ENCODE peak calls at places on chromosome 22, in seven cellular contexts. N is HCT116, G is A549, E is fibroblast of mammary gland, A is heart left ventricle, K is adrenal gland, H is upper lobe of right lung. Q is an unnamed sample.

GRCh38 chr22:17952273-17952801 is 72.0 kb downstream of the MICAL3 start:
- DNase-seq in N (no peak), G (no peak), E (no peak), A (no peak), K (no peak), H (no peak), Q (no peak)

GRCh38 chr22:49408102-49408836 is 419.4 kb downstream of the BRD1 start:
- DNase-seq in N (no peak), G (no peak), E (no peak), A (no peak), K (no peak), H (no peak), Q (no peak)

GRCh38 chr22:39381009-39381755 is 18.4 kb upstream of the TAB1 start:
- DNase-seq in N (no peak), G (no peak), E (no peak), A (no peak), K (no peak), H (no peak), Q (no peak)

GRCh38 chr22:27434898-27435297 is 366.7 kb downstream of the MN1 start:
- DNase-seq in N (no peak), G (no peak), E (no peak), A (peak), K (no peak), H (no peak), Q (no peak)

GRCh38 chr22:49966041-49966715 is 5.6 kb downstream of the PIM3 start:
- DNase-seq in N (no peak), G (no peak), E (no peak), A (peak), K (no peak), H (peak), Q (no peak)

GRCh38 chr22:50010676-50011446 is 1.7 kb downstream of the IL17REL start:
- DNase-seq in N (no peak), G (no peak), E (no peak), A (no peak), K (no peak), H (peak), Q (no peak)

GRCh38 chr22:20107951-20108756 is 7.8 kb upstream of the RANBP1 start:
- DNase-seq in N (no peak), G (no peak), E (no peak), A (peak), K (no peak), H (no peak), Q (no peak)

GRCh38 chr22:20084547-20085413 is 4.7 kb downstream of the DGCR8 start:
- DNase-seq in N (no peak), G (peak), E (peak), A (peak), K (peak), H (no peak), Q (no peak)

GRCh38 chr22:30028731-30029130 is 51.5 kb upstream of the HORMAD2 start:
- DNase-seq in N (no peak), G (no peak), E (no peak), A (no peak), K (no peak), H (no peak), Q (no peak)

GRCh38 chr22:30026751-30027150 is 53.5 kb upstream of the HORMAD2 start:
- DNase-seq in N (no peak), G (no peak), E (no peak), A (no peak), K (no peak), H (no peak), Q (no peak)

GRCh38 chr22:30027791-30028190 is 52.5 kb upstream of the HORMAD2 start:
- DNase-seq in N (no peak), G (no peak), E (no peak), A (no peak), K (peak), H (no peak), Q (no peak)

GRCh38 chr22:30025187-30025586 is 55.1 kb upstream of the HORMAD2 start:
- DNase-seq in N (no peak), G (no peak), E (no peak), A (no peak), K (no peak), H (no peak), Q (no peak)

GRCh38 chr22:30027169-30027568 is 53.1 kb upstream of the HORMAD2 start:
- DNase-seq in N (peak), G (no peak), E (no peak), A (no peak), K (no peak), H (no peak), Q (no peak)
- H3K4me3 ChIP-seq in N (no peak), G (no peak), E (no peak), A (no peak), K (no peak), H (no peak), Q (no peak)

DNA sequence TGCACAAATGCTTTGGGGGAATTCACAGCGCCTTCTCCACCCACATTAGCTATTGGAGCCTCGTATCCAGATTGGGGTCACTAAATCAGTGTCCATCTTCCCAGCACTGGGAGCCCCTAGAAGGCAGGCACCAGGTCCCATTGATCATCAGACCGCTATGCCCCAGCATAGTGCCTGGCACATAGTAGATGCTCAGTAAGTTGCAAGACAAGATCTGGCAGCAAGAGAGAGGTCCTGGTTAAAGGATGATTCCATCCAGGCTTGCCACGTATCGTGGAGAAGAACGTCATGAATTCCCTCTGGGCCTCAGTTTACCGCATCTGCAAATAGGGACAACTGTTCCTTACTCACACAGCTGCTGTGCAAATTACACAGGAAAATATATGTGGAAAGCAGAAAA is 1.7 kb downstream of the TMEM184B start:
- DNase-seq in N (no peak), G (no peak), E (no peak), A (no peak), K (no peak), H (no peak), Q (no peak)
- H3K4me3 ChIP-seq in N (peak), G (no peak), E (no peak), A (peak), K (no peak), H (peak), Q (no peak)

GRCh38 chr22:23513705-23514104 is 66.4 kb downstream of the IGLL1 start:
- DNase-seq in N (no peak), G (no peak), E (no peak), A (no peak), K (no peak), H (no peak), Q (no peak)
- H3K4me3 ChIP-seq in N (no peak), G (no peak), E (no peak), A (no peak), K (no peak), H (no peak), Q (no peak)

GRCh38 chr22:46012881-46013281 is 35.9 kb upstream of the WNT7B start:
- DNase-seq in N (no peak), G (no peak), E (no peak), A (peak), K (no peak), H (peak), Q (no peak)
- H3K4me3 ChIP-seq in N (peak), G (no peak), E (no peak), A (no peak), K (no peak), H (peak), Q (no peak)

GRCh38 chr22:40685406-40685805 is 6.1 kb downstream of the MCHR1 start:
- DNase-seq in N (no peak), G (no peak), E (no peak), A (no peak), K (no peak), H (no peak), Q (no peak)
- H3K4me3 ChIP-seq in N (no peak), G (no peak), E (no peak), A (no peak), K (no peak), H (no peak), Q (no peak)

GRCh38 chr22:38029370-38029769 is 27.8 kb upstream of the PICK1 start:
- DNase-seq in N (no peak), G (no peak), E (no peak), A (no peak), K (no peak), H (no peak), Q (no peak)

GRCh38 chr22:38025514-38025913 is 31.7 kb upstream of the PICK1 start:
- DNase-seq in N (no peak), G (no peak), E (no peak), A (no peak), K (no peak), H (no peak), Q (no peak)

GRCh38 chr22:38028344-38029130 is 28.7 kb upstream of the PICK1 start:
- DNase-seq in N (no peak), G (no peak), E (no peak), A (no peak), K (no peak), H (no peak), Q (no peak)

GRCh38 chr22:38027487-38027886 is 29.7 kb upstream of the PICK1 start:
- DNase-seq in N (no peak), G (no peak), E (no peak), A (no peak), K (no peak), H (no peak), Q (no peak)

GRCh38 chr22:38026130-38027111 is 30.8 kb upstream of the PICK1 start:
- DNase-seq in N (no peak), G (no peak), E (no peak), A (no peak), K (no peak), H (no peak), Q (no peak)
- H3K4me3 ChIP-seq in N (no peak), G (no peak), E (no peak), A (no peak), K (no peak), H (no peak), Q (no peak)

GRCh38 chr22:36911887-36912661 is 1.4 kb upstream of the CSF2RB start:
- DNase-seq in N (no peak), G (no peak), E (no peak), A (no peak), K (no peak), H (no peak), Q (no peak)

GRCh38 chr22:36912694-36913430 is 566 bp upstream of the CSF2RB start:
- DNase-seq in N (no peak), G (no peak), E (no peak), A (no peak), K (no peak), H (no peak), Q (no peak)

GRCh38 chr22:36916034-36916433 is 2.6 kb downstream of the CSF2RB start:
- DNase-seq in N (no peak), G (no peak), E (no peak), A (no peak), K (no peak), H (no peak), Q (no peak)

GRCh38 chr22:36914383-36914752 is 940 bp downstream of the CSF2RB start:
- DNase-seq in N (no peak), G (no peak), E (no peak), A (no peak), K (no peak), H (no peak), Q (no peak)

GRCh38 chr22:36913431-36914382 is at the start of gene CSF2RB:
- DNase-seq in N (no peak), G (no peak), E (no peak), A (peak), K (peak), H (peak), Q (no peak)
- H3K4me3 ChIP-seq in N (no peak), G (no peak), E (no peak), A (peak), K (no peak), H (peak), Q (no peak)

DNA sequence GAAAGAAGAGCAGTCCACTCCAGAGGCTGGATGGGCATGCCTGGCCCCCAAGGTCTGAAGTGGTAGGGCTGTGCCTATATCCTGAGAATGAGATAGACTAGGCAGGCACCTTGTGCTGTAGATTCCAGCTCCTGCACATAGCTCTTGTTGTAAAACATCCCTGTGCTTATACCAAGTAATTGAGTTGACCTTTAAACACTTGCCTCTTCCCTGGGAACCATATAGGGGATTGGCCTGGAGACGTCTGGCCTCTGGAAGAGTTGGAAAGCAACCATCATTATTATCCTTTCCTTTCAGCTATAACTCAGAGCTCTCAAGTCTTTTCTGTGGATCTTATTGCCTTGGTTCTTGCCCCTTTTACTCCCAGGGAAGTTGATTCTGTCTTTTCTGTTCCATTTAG is 15.1 kb downstream of the LIMK2 start:
- DNase-seq in N (no peak), G (no peak), E (no peak), A (no peak), K (no peak), H (no peak), Q (no peak)
- H3K4me3 ChIP-seq in N (no peak), G (no peak), E (no peak), A (no peak), K (no peak), H (no peak), Q (no peak)